ENCODE peak calls at places on chromosomes 11 and 22, in four cellular contexts. One of them, this sample, is unnamed.

GRCh38 chr22:44365832-44366231 is 53.1 kb upstream of the SHISAL1 start:
- DNase-seq in MM.1S: no peak
- DNase-seq in Panc1: no peak
- DNase-seq in pancreas: no peak
- DNase-seq in this sample: no peak

GRCh38 chr22:47328550-47329243 is 566.2 kb downstream of the TBC1D22A start:
- DNase-seq in pancreas: no peak
- DNase-seq in Panc1: no peak
- DNase-seq in MM.1S: no peak
- DNase-seq in this sample: no peak

GRCh38 chr22:42978453-42979103 is 36.4 kb downstream of the PACSIN2 start:
- DNase-seq in pancreas: no peak
- DNase-seq in Panc1: no peak
- DNase-seq in MM.1S: no peak
- DNase-seq in this sample: no peak

GRCh38 chr11:6845383-6845782 is at the start of gene OR10A5:
- DNase-seq in Panc1: no peak
- DNase-seq in MM.1S: no peak
- DNase-seq in pancreas: no peak
- DNase-seq in this sample: no peak

GRCh38 chr11:72641900-72642814 is 32.1 kb downstream of the PDE2A start:
- DNase-seq in MM.1S: peak; percentile 12
- DNase-seq in Panc1: no peak
- DNase-seq in pancreas: no peak
- DNase-seq in this sample: peak; percentile 56

GRCh38 chr11:22713336-22713735 is 46.9 kb downstream of the GAS2 start:
- DNase-seq in Panc1: no peak
- DNase-seq in pancreas: no peak
- DNase-seq in MM.1S: no peak
- DNase-seq in this sample: no peak

GRCh38 chr11:73528420-73528819 is 69.5 kb downstream of the FAM168A start:
- DNase-seq in MM.1S: no peak
- DNase-seq in pancreas: no peak
- DNase-seq in Panc1: no peak
- DNase-seq in this sample: no peak

GRCh38 chr11:34977039-34977906 is 60.9 kb downstream of the PDHX start:
- DNase-seq in Panc1: peak; percentile 92
- DNase-seq in pancreas: no peak
- DNase-seq in MM.1S: no peak
- DNase-seq in this sample: no peak

GRCh38 chr11:117009905-117010605 is 88.2 kb downstream of the SIK3 start:
- DNase-seq in Panc1: no peak
- DNase-seq in MM.1S: no peak
- DNase-seq in pancreas: no peak
- DNase-seq in this sample: no peak

GRCh38 chr11:129785383-129786111 is 30.1 kb upstream of the TMEM45B start:
- DNase-seq in MM.1S: no peak
- DNase-seq in pancreas: no peak
- DNase-seq in Panc1: no peak
- DNase-seq in this sample: no peak

GRCh38 chr11:86606849-86607481 is 65.5 kb downstream of the ME3 start:
- DNase-seq in Panc1: no peak
- DNase-seq in MM.1S: no peak
- DNase-seq in pancreas: no peak
- DNase-seq in this sample: no peak

GRCh38 chr11:130882138-130882551 is 34.1 kb downstream of the SNX19 start:
- DNase-seq in pancreas: no peak
- DNase-seq in MM.1S: no peak
- DNase-seq in Panc1: no peak
- DNase-seq in this sample: no peak

GRCh38 chr11:70489276-70489675 is 90.9 kb downstream of the CTTN start:
- DNase-seq in Panc1: no peak
- DNase-seq in pancreas: no peak
- DNase-seq in MM.1S: no peak
- DNase-seq in this sample: no peak

GRCh38 chr11:59510917-59511589 is at the start of gene OR4D9:
- DNase-seq in MM.1S: no peak
- DNase-seq in pancreas: no peak
- DNase-seq in Panc1: no peak
- DNase-seq in this sample: no peak

GRCh38 chr11:63017306-63017974 is 1.8 kb upstream of the SLC22A8 start:
- DNase-seq in pancreas: no peak
- DNase-seq in MM.1S: no peak
- DNase-seq in Panc1: no peak
- DNase-seq in this sample: no peak

GRCh38 chr11:86578727-86579405 is 93.5 kb downstream of the ME3 start:
- DNase-seq in MM.1S: no peak
- DNase-seq in Panc1: no peak
- DNase-seq in pancreas: no peak
- DNase-seq in this sample: no peak

GRCh38 chr11:59191095-59191494 is 19.2 kb downstream of the DTX4 start:
- DNase-seq in Panc1: no peak
- DNase-seq in MM.1S: no peak
- DNase-seq in pancreas: no peak
- DNase-seq in this sample: peak; percentile 62

GRCh38 chr11:69088676-69089146 is 40.0 kb downstream of the TPCN2 start:
- DNase-seq in pancreas: peak; percentile 65
- DNase-seq in MM.1S: peak; percentile 67
- DNase-seq in Panc1: peak; percentile 47
- DNase-seq in this sample: peak; percentile 65

GRCh38 chr22:46547883-46548244 is 10.4 kb upstream of the CELSR1 start:
- DNase-seq in MM.1S: no peak
- DNase-seq in Panc1: no peak
- DNase-seq in pancreas: no peak
- DNase-seq in this sample: no peak

GRCh38 chr11:64568584-64569140 is 22.4 kb upstream of the SLC22A12 start:
- DNase-seq in Panc1: no peak
- DNase-seq in MM.1S: no peak
- DNase-seq in pancreas: no peak
- DNase-seq in this sample: peak; percentile 26

GRCh38 chr11:113730887-113731726 is 25.0 kb upstream of the TMPRSS5 start:
- DNase-seq in MM.1S: no peak
- DNase-seq in pancreas: no peak
- DNase-seq in Panc1: peak; percentile 20
- DNase-seq in this sample: no peak

GRCh38 chr11:10373340-10373739 is 68.5 kb downstream of the ADM start:
- DNase-seq in Panc1: no peak
- DNase-seq in pancreas: no peak
- DNase-seq in MM.1S: no peak
- DNase-seq in this sample: no peak

GRCh38 chr22:32204856-32205722 is at the start of gene RFPL2:
- DNase-seq in Panc1: peak; percentile 42
- DNase-seq in pancreas: peak; percentile 35
- DNase-seq in MM.1S: no peak
- DNase-seq in this sample: peak; percentile 64

GRCh38 chr11:77244277-77245014 is 57.0 kb downstream of the GDPD4 start:
- DNase-seq in pancreas: no peak
- DNase-seq in MM.1S: no peak
- DNase-seq in Panc1: peak; percentile 61
- DNase-seq in this sample: no peak

GRCh38 chr11:130865091-130865771 is 51.0 kb downstream of the SNX19 start:
- DNase-seq in pancreas: no peak
- DNase-seq in MM.1S: no peak
- DNase-seq in Panc1: no peak
- DNase-seq in this sample: no peak

GRCh38 chr11:134800826-134801225 is 388.8 kb upstream of the B3GAT1 start:
- DNase-seq in MM.1S: no peak
- DNase-seq in Panc1: no peak
- DNase-seq in pancreas: no peak
- DNase-seq in this sample: no peak

GRCh38 chr22:27996529-27996925 is 77.5 kb upstream of the PITPNB start:
- DNase-seq in pancreas: no peak
- DNase-seq in Panc1: no peak
- DNase-seq in MM.1S: no peak
- DNase-seq in this sample: no peak

GRCh38 chr11:68117896-68118470 is 3.2 kb downstream of the CHKA start:
- DNase-seq in Panc1: no peak
- DNase-seq in pancreas: no peak
- DNase-seq in MM.1S: no peak
- DNase-seq in this sample: no peak

GRCh38 chr11:33916736-33917135 is 24.9 kb upstream of the LMO2 start:
- DNase-seq in pancreas: no peak
- DNase-seq in Panc1: no peak
- DNase-seq in MM.1S: no peak
- DNase-seq in this sample: no peak

GRCh38 chr11:68440254-68440653 is 20.3 kb upstream of the PPP6R3 start:
- DNase-seq in MM.1S: no peak
- DNase-seq in pancreas: no peak
- DNase-seq in Panc1: no peak
- DNase-seq in this sample: no peak

GRCh38 chr11:10927533-10927932 is 69.7 kb upstream of the ZBED5 start:
- DNase-seq in pancreas: no peak
- DNase-seq in Panc1: no peak
- DNase-seq in MM.1S: no peak
- DNase-seq in this sample: peak; percentile 50

GRCh38 chr11:129861702-129862107 is 33.7 kb downstream of the NFRKB start:
- DNase-seq in Panc1: peak; percentile 83
- DNase-seq in MM.1S: no peak
- DNase-seq in pancreas: peak; percentile 63
- DNase-seq in this sample: no peak

GRCh38 chr11:848988-849824 is 6.6 kb downstream of the TSPAN4 start:
- DNase-seq in Panc1: no peak
- DNase-seq in pancreas: no peak
- DNase-seq in MM.1S: peak; percentile 28
- DNase-seq in this sample: no peak

GRCh38 chr22:23781533-23781932 is 5.2 kb upstream of the SMARCB1 start:
- DNase-seq in Panc1: no peak
- DNase-seq in MM.1S: no peak
- DNase-seq in pancreas: no peak
- DNase-seq in this sample: no peak

GRCh38 chr11:119843760-119844330 is 114.8 kb upstream of the NECTIN1 start:
- DNase-seq in MM.1S: no peak
- DNase-seq in Panc1: no peak
- DNase-seq in pancreas: no peak
- DNase-seq in this sample: no peak

GRCh38 chr22:17912942-17913704 is 111.2 kb downstream of the MICAL3 start:
- DNase-seq in MM.1S: no peak
- DNase-seq in Panc1: no peak
- DNase-seq in pancreas: no peak
- DNase-seq in this sample: no peak

GRCh38 chr11:15483205-15483604 is 368.5 kb downstream of the INSC start:
- DNase-seq in Panc1: no peak
- DNase-seq in MM.1S: no peak
- DNase-seq in pancreas: no peak
- DNase-seq in this sample: no peak
- H3K27me3 ChIP-seq in Panc1: no peaks in the 10 kb centered on the region
- H3K27me3 ChIP-seq in MM.1S: no peaks in the 10 kb centered on the region
- H3K27me3 ChIP-seq in pancreas: no peaks in the 10 kb centered on the region
- H3K27me3 ChIP-seq in this sample: no peaks in the 10 kb centered on the region

DNA sequence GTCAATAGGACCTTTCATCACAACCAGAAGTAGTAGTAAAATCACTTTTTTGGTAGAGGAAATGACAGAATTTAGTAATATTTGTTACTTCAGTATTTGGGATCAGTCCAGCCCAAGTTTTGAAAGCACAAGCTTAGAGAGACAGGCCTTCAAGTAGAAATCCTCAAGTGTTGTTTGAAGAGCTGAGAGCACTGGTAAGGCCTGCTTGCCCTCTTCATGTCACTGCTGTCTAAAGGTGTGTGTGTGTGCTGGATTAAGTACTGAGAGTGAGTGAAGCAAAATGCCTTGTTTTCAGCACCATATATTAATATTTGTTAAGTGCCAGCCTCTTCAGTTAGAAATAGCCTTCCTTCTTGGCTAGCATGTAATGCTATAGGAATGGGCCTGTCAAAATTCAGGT is 137.2 kb downstream of the WNT11 start:
- DNase-seq in Panc1: no peak
- DNase-seq in pancreas: no peak
- DNase-seq in MM.1S: no peak
- DNase-seq in this sample: no peak
- H3K27me3 ChIP-seq in Panc1: no peaks in the 10 kb centered on the region
- H3K27me3 ChIP-seq in pancreas: no peaks in the 10 kb centered on the region
- H3K27me3 ChIP-seq in MM.1S: no peaks in the 10 kb centered on the region
- H3K27me3 ChIP-seq in this sample: no peaks in the 10 kb centered on the region

GRCh38 chr11:66563832-66564231 is 4.6 kb downstream of the CTSF start:
- DNase-seq in Panc1: no peak
- DNase-seq in MM.1S: no peak
- DNase-seq in pancreas: no peak
- DNase-seq in this sample: no peak
- H3K27me3 ChIP-seq in Panc1: no peaks in the 10 kb centered on the region
- H3K27me3 ChIP-seq in MM.1S: peaks cover 86% of the 10 kb centered on the region
- H3K27me3 ChIP-seq in pancreas: no peaks in the 10 kb centered on the region
- H3K27me3 ChIP-seq in this sample: no peaks in the 10 kb centered on the region

DNA sequence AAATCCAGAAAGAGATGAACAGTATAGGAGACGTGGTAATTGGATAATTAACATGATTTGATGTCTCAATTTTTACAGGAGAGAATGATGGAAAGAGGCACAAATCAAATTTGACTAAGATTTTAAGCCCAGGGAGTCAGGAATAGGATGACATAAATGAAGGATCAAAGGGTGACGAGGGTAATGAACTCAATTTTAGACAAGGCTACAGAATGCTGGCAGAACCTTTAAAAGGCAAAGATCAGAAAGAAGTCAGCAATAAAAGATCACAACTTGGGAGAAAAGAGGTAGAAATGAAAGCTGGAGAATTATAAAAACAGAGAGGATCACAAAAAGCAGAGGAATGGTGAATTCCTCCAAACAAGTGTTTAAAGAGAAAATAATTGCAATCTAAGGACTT is 13.0 kb upstream of the OR8A1 start:
- DNase-seq in pancreas: no peak
- DNase-seq in MM.1S: no peak
- DNase-seq in Panc1: no peak
- DNase-seq in this sample: no peak
- H3K27me3 ChIP-seq in pancreas: no peaks in the 10 kb centered on the region
- H3K27me3 ChIP-seq in MM.1S: no peaks in the 10 kb centered on the region
- H3K27me3 ChIP-seq in Panc1: no peaks in the 10 kb centered on the region
- H3K27me3 ChIP-seq in this sample: no peaks in the 10 kb centered on the region

GRCh38 chr22:37256075-37256726 is 12.1 kb upstream of the RAC2 start:
- DNase-seq in pancreas: no peak
- DNase-seq in MM.1S: no peak
- DNase-seq in Panc1: no peak
- DNase-seq in this sample: peak; percentile 24
- H3K27me3 ChIP-seq in pancreas: no peaks in the 10 kb centered on the region
- H3K27me3 ChIP-seq in MM.1S: no peaks in the 10 kb centered on the region
- H3K27me3 ChIP-seq in Panc1: no peaks in the 10 kb centered on the region
- H3K27me3 ChIP-seq in this sample: no peaks in the 10 kb centered on the region